ENCODE peak calls at places on chromosomes 1 and 21, in seven cellular contexts. C, W, F, V, E, K and X are unnamed samples.

GRCh38 chr21:31182231-31183129 is 144.2 kb upstream of the KRTAP19-8 start:
- DNase-seq in C (no peak), V (no peak), K (peak), W (no peak), E (peak), F (peak), X (no peak)

GRCh38 chr1:224524679-224525078 is 90.1 kb upstream of the WDR26 start:
- DNase-seq in K (no peak), E (no peak), F (no peak), W (no peak), C (no peak), V (no peak), X (no peak)

GRCh38 chr1:43199093-43199726 is 27.1 kb downstream of the CFAP57 start:
- DNase-seq in C (no peak), E (no peak), K (no peak), W (peak), V (no peak), F (no peak), X (no peak)

GRCh38 chr1:223331929-223332328 is 32.0 kb downstream of the SUSD4 start:
- DNase-seq in V (no peak), E (no peak), W (no peak), C (no peak), K (no peak), F (no peak), X (no peak)

GRCh38 chr1:179142889-179143299 is 61.0 kb downstream of the TOR3A start:
- DNase-seq in C (peak), V (no peak), E (no peak), K (no peak), F (no peak), W (no peak), X (peak)

GRCh38 chr1:65434760-65435159 is 14.3 kb downstream of the LEPR start:
- DNase-seq in C (no peak), V (no peak), E (no peak), F (no peak), W (no peak), K (no peak), X (no peak)

GRCh38 chr1:117671781-117672501 is 66.1 kb downstream of the TENT5C start:
- DNase-seq in C (peak), F (no peak), K (no peak), V (peak), E (no peak), W (no peak), X (no peak)

GRCh38 chr1:23459338-23459757 is 24.6 kb downstream of the ASAP3 start:
- DNase-seq in V (no peak), E (no peak), K (no peak), W (no peak), F (no peak), C (no peak), X (no peak)

GRCh38 chr1:61139324-61140055 is 57.1 kb downstream of the NFIA start:
- DNase-seq in K (no peak), W (no peak), F (no peak), E (no peak), V (no peak), C (peak), X (no peak)

GRCh38 chr1:50421768-50422674 is 1.2 kb downstream of the DMRTA2 start:
- DNase-seq in C (no peak), W (no peak), F (no peak), V (no peak), E (no peak), K (no peak), X (no peak)

GRCh38 chr1:196660912-196661311 is 9.1 kb downstream of the CFH start:
- DNase-seq in E (no peak), F (no peak), K (no peak), C (peak), W (peak), V (no peak), X (peak)

GRCh38 chr1:40478276-40478675 is 1.2 kb downstream of the ZFP69 start:
- DNase-seq in F (no peak), V (no peak), C (no peak), E (no peak), K (no peak), W (no peak), X (no peak)

GRCh38 chr1:74611887-74612286 is 61.7 kb downstream of the ERICH3 start:
- DNase-seq in F (no peak), C (no peak), E (no peak), K (no peak), V (no peak), W (no peak), X (no peak)

GRCh38 chr1:77044133-77044849 is 174.9 kb downstream of the PIGK start:
- DNase-seq in W (no peak), V (no peak), C (peak), E (no peak), F (no peak), K (no peak), X (no peak)

GRCh38 chr1:87208936-87209335 is 119.7 kb upstream of the LMO4 start:
- DNase-seq in V (no peak), E (no peak), K (no peak), C (no peak), F (no peak), W (no peak), X (no peak)

GRCh38 chr1:93678491-93678890 is 3.1 kb downstream of the BCAR3 start:
- DNase-seq in F (no peak), C (no peak), K (no peak), W (no peak), E (no peak), V (no peak), X (no peak)

GRCh38 chr1:156616463-156616862 is 2.8 kb upstream of the HAPLN2 start:
- DNase-seq in V (peak), K (no peak), F (no peak), W (no peak), C (peak), E (no peak), X (no peak)

GRCh38 chr1:114749835-114750234 is 7.9 kb downstream of the CSDE1 start:
- DNase-seq in K (no peak), W (no peak), E (no peak), V (no peak), F (no peak), C (no peak), X (no peak)